ENCODE peak calls at places on chromosome 19, in eight cellular contexts. S, Y, K, D, F, V, E and M are unnamed samples.
A peak's percentile ranks its signal among the peaks of the same experiment; 100 is the strongest.

GRCh38 chr19:31698352-31698751 is 349.1 kb upstream of the TSHZ3 start:
- DNase-seq in K (no peak), S (no peak), Y (no peak), F (no peak), D (no peak), V (no peak), E (no peak), M (no peak)

GRCh38 chr19:53086949-53087348 is 16.3 kb downstream of the ZNF160 start:
- DNase-seq in Y (peak; percentile 6), F (peak; percentile 49), V (no peak), D (no peak), S (no peak), E (peak; percentile 40), K (peak; percentile 25), M (no peak)

GRCh38 chr19:39087907-39088686 is 3.9 kb downstream of the ACP7 start:
- DNase-seq in Y (no peak), K (no peak), F (no peak), D (no peak), V (no peak), S (no peak), E (no peak), M (no peak)

GRCh38 chr19:57888107-57888493 is 737 bp downstream of the ZNF814 start:
- DNase-seq in Y (no peak), D (no peak), K (no peak), S (no peak), E (peak; percentile 20), V (no peak), F (no peak), M (no peak)

GRCh38 chr19:9645466-9645865 is 24.4 kb upstream of the ZNF561 start:
- DNase-seq in V (no peak), K (no peak), F (no peak), Y (no peak), E (no peak), S (no peak), D (no peak), M (no peak)

GRCh38 chr19:40235238-40236025 is 8.9 kb upstream of the CCNP start:
- DNase-seq in D (no peak), F (no peak), Y (no peak), E (no peak), K (no peak), S (no peak), V (no peak), M (no peak)

GRCh38 chr19:3612330-3612729 is 5.7 kb upstream of the TBXA2R start:
- DNase-seq in Y (no peak), V (no peak), D (no peak), S (no peak), K (no peak), F (no peak), E (no peak), M (no peak)

GRCh38 chr19:58356971-58357797 is 3.9 kb upstream of the A1BG start:
- DNase-seq in K (no peak), Y (no peak), S (no peak), E (peak; percentile 54), V (no peak), D (no peak), F (no peak), M (no peak)

GRCh38 chr19:4707956-4708650 is 15.5 kb downstream of the DPP9 start:
- DNase-seq in E (peak; percentile 80), V (no peak), F (peak; percentile 66), D (no peak), S (no peak), K (peak; percentile 68), Y (peak; percentile 41), M (no peak)

GRCh38 chr19:44303976-44304568 is 753 bp downstream of the ZNF235 start:
- DNase-seq in D (no peak), E (peak; percentile 62), F (no peak), S (no peak), Y (no peak), V (peak; percentile 24), K (peak; percentile 55), M (peak; percentile 4)

GRCh38 chr19:49552749-49553148 is 24.9 kb downstream of the RCN3 start:
- DNase-seq in D (peak; percentile 36), Y (no peak), S (no peak), F (no peak), K (no peak), E (no peak), V (no peak), M (no peak)

GRCh38 chr19:55452381-55453325 is 8.8 kb downstream of the ISOC2 start:
- DNase-seq in Y (peak; percentile 42), D (no peak), S (no peak), F (peak; percentile 76), K (peak; percentile 83), E (peak; percentile 80), V (peak; percentile 25), M (peak; percentile 95)

GRCh38 chr19:2081873-2082810 is 14.0 kb downstream of the MOB3A start:
- DNase-seq in D (peak; percentile 64), S (no peak), E (no peak), K (no peak), F (no peak), Y (no peak), V (no peak), M (peak; percentile 39)

DNA sequence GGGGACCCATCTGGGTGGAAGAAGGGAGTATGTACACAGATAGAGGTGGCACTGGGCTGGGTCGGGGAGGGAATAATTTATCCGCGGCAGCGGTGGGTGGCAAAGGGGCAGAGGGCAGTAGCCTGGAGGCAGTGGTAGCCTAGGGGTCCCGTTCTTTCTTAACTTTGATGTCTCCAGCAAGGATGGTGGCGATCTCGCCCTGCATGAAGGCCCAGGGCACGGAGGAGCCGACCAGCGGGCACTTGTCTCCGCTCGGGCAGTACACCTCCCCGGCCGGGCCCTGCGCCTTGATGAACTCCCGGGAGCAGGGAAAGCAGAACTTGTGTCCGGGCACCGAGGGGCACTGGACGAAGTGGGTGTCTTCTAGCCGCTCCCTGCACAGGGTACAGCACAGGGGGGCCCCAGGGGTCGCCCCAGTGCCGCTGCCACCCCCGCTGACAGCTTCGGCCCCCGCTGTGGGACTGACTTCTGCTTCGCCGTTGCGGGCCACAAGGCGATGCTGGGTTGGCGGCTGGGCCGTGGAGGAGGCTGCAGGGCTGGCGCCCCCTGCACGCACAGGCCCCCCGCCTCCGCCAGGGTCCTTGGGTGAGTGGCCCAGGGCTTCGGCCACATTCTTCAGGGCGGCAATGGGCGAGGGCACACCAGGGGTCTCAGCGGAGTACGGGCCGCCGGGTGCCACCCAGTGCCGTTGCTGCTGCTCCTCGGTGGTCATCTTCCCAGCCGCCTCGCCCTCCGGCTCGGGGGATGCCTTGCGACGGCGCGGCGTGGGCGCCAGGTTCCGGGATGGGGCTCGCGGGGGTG is 1.9 kb downstream of the IRF2BP1 start:
- DNase-seq in K (no peak), E (no peak), V (no peak), F (no peak), D (no peak), S (no peak), Y (no peak), M (no peak)
- H3K4me3 ChIP-seq in K (no peak overlapping the region), E (no peak overlapping the region), V (no peak overlapping the region), F (peak overlapping the region; percentile 87), D (peak overlapping the region; percentile 35), S (no peak overlapping the region), Y (peak overlapping the region; percentile 32), M (no peak overlapping the region)

GRCh38 chr19:17605117-17605516 is 49.7 kb downstream of the COLGALT1 start:
- DNase-seq in D (no peak), Y (no peak), F (no peak), V (no peak), K (no peak), E (no peak), S (no peak), M (no peak)
- H3K4me3 ChIP-seq in D (no peak overlapping the region), Y (no peak overlapping the region), F (no peak overlapping the region), V (no peak overlapping the region), K (no peak overlapping the region), E (no peak overlapping the region), S (no peak overlapping the region), M (peak overlapping the region; percentile 52)

GRCh38 chr19:18809149-18809978 is 18.3 kb upstream of the COMP start:
- DNase-seq in Y (peak; percentile 91), K (peak; percentile 43), S (no peak), E (peak; percentile 93), D (no peak), F (peak; percentile 72), V (peak; percentile 69), M (no peak)
- H3K4me3 ChIP-seq in Y (no peak overlapping the region), K (no peak overlapping the region), S (no peak overlapping the region), E (no peak overlapping the region), D (no peak overlapping the region), F (peak overlapping the region; percentile 16), V (no peak overlapping the region), M (no peak overlapping the region)

GRCh38 chr19:13507053-13507611 is 853 bp upstream of the CACNA1A start:
- DNase-seq in V (no peak), E (peak; percentile 35), K (no peak), F (no peak), D (no peak), Y (peak; percentile 40), S (no peak), M (no peak)
- H3K4me3 ChIP-seq in V (peak overlapping the region; percentile 40), E (peak overlapping the region; percentile 48), K (no peak overlapping the region), F (no peak overlapping the region), D (no peak overlapping the region), Y (peak overlapping the region; percentile 41), S (no peak overlapping the region), M (no peak overlapping the region)